ENCODE peak calls at places on chromosomes 7 and 10, in five cellular contexts. G is foreskin fibroblast, K is GM12865, J is cardiac fibroblast, R is right lobe of liver. U is an unnamed sample.

GRCh38 chr10:124736491-124737136 is 7.6 kb downstream of the FAM53B start:
- DNase-seq in G (peak; percentile 41), K (no peak), J (peak; percentile 90), R (peak; percentile 86), U (peak; percentile 91)

GRCh38 chr10:125538947-125539649 is 143.9 kb downstream of the TEX36 start:
- DNase-seq in G (no peak), K (no peak), J (no peak), R (no peak), U (no peak)

GRCh38 chr7:66326501-66327180 is 121.5 kb downstream of the TPST1 start:
- DNase-seq in G (peak; percentile 71), K (no peak), J (peak; percentile 90), R (no peak), U (peak; percentile 92)

GRCh38 chr7:155803418-155804376 is 8.6 kb downstream of the SHH start:
- DNase-seq in G (peak; percentile 38), K (peak; percentile 35), J (no peak), R (no peak), U (no peak)

GRCh38 chr7:75623390-75624133 is 115.2 kb downstream of the HIP1 start:
- DNase-seq in G (peak; percentile 33), K (no peak), J (peak; percentile 51), R (no peak), U (peak; percentile 37)

GRCh38 chr7:32477649-32477980 is 12.6 kb downstream of the LSM5 start:
- DNase-seq in G (peak; percentile 16), K (no peak), J (no peak), R (no peak), U (no peak)

GRCh38 chr10:36178616-36179015 is 536.5 kb upstream of the FZD8 start:
- DNase-seq in G (no peak), K (no peak), J (no peak), R (no peak), U (no peak)

GRCh38 chr7:45580053-45580872 is 6.1 kb downstream of the ADCY1 start:
- DNase-seq in G (no peak), K (peak; percentile 17), J (no peak), R (no peak), U (no peak)

GRCh38 chr7:133789951-133790350 is 337.2 kb upstream of the LRGUK start:
- DNase-seq in G (no peak), K (no peak), J (no peak), R (no peak), U (no peak)

GRCh38 chr10:126350216-126350992 is 37.9 kb downstream of the ADAM12 start:
- DNase-seq in G (peak; percentile 83), K (no peak), J (peak; percentile 82), R (no peak), U (peak; percentile 74)

GRCh38 chr10:24791129-24791733 is 67.5 kb upstream of the ARHGAP21 start:
- DNase-seq in G (no peak), K (no peak), J (no peak), R (no peak), U (no peak)

GRCh38 chr7:118762451-118762850 is 537.9 kb downstream of the ANKRD7 start:
- DNase-seq in G (no peak), K (no peak), J (no peak), R (no peak), U (no peak)

GRCh38 chr7:129423700-129424410 is 10.4 kb upstream of the STRIP2 start:
- DNase-seq in G (peak; percentile 43), K (no peak), J (peak; percentile 36), R (no peak), U (no peak)

GRCh38 chr7:101330011-101330484 is 8.4 kb upstream of the IFT22 start:
- DNase-seq in G (no peak), K (no peak), J (no peak), R (no peak), U (no peak)

GRCh38 chr7:30144659-30145321 is 10.0 kb downstream of the MTURN start:
- DNase-seq in G (no peak), K (no peak), J (no peak), R (no peak), U (no peak)

GRCh38 chr7:30143748-30144251 is 9.0 kb downstream of the MTURN start:
- DNase-seq in G (peak; percentile 79), K (no peak), J (peak; percentile 40), R (no peak), U (no peak)

GRCh38 chr7:30147223-30147622 is 12.4 kb downstream of the MTURN start:
- DNase-seq in G (no peak), K (no peak), J (no peak), R (no peak), U (no peak)

GRCh38 chr7:30146127-30146612 is 11.4 kb downstream of the MTURN start:
- DNase-seq in G (no peak), K (no peak), J (no peak), R (no peak), U (peak; percentile 24)

GRCh38 chr7:30145521-30145920 is 10.7 kb downstream of the MTURN start:
- DNase-seq in G (no peak), K (no peak), J (no peak), R (no peak), U (no peak)
- H3K4me3 ChIP-seq in G (no peak overlapping the region), K (no peak overlapping the region), J (no peak overlapping the region), R (no peak overlapping the region), U (no peak overlapping the region)

GRCh38 chr10:15309221-15309620 is 61.9 kb downstream of the FAM171A1 start:
- DNase-seq in G (no peak), K (no peak), J (no peak), R (no peak), U (no peak)

GRCh38 chr10:15311249-15311884 is 59.7 kb downstream of the FAM171A1 start:
- DNase-seq in G (no peak), K (no peak), J (no peak), R (no peak), U (no peak)

GRCh38 chr10:15311885-15312280 is 59.2 kb downstream of the FAM171A1 start:
- DNase-seq in G (no peak), K (no peak), J (no peak), R (no peak), U (no peak)

GRCh38 chr10:15313034-15313433 is 58.1 kb downstream of the FAM171A1 start:
- DNase-seq in G (peak; percentile 34), K (no peak), J (peak; percentile 47), R (no peak), U (peak; percentile 50)

DNA sequence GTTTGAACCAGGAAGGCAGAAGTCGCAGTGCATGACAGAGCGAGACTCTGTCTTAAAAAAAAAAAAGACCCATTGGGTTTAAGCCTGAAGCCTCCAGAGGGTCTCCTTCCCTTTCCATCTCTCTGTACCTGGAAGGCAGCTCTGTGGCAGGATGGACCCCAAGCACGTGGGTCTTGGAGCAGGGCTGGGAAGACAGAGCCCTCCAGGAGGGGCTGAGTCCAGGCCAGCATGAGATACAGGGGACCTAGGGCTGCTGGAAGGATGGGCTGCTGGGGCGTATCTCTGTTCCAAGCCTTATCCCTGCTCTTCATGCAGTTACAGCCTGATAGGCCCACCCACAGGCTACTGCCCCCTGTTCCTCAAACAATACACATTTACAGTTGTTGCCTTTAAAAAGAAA is 60.3 kb downstream of the FAM171A1 start:
- DNase-seq in G (no peak), K (no peak), J (no peak), R (no peak), U (no peak)
- TF ChIP-seq CTCF in G (no peak), K (no peak), J (no peak), R (no peak), U (no peak)

GRCh38 chr10:31820794-31821369 is 107.7 kb downstream of the ARHGAP12 start:
- DNase-seq in G (peak; percentile 20), K (no peak), J (no peak), R (no peak), U (no peak)
- H3K4me3 ChIP-seq in G (no peak overlapping the region), K (no peak overlapping the region), J (no peak overlapping the region), R (no peak overlapping the region), U (no peak overlapping the region)

GRCh38 chr7:16450366-16450765 is 15.2 kb downstream of the SOSTDC1 start:
- DNase-seq in G (no peak), K (no peak), J (no peak), R (no peak), U (no peak)
- TF ChIP-seq CTCF in G (no peak), K (no peak), J (no peak), R (no peak), U (no peak)

GRCh38 chr7:120993575-120994191 is 5.2 kb downstream of the CPED1 start:
- DNase-seq in G (peak; percentile 64), K (no peak), J (no peak), R (no peak), U (no peak)
- H3K4me3 ChIP-seq in G (no peak overlapping the region), K (no peak overlapping the region), J (no peak overlapping the region), R (no peak overlapping the region), U (no peak overlapping the region)

U was measured in cardiac muscle cell.